ENCODE peak calls at places on chromosomes 4 and X, in four cellular contexts. One of them, this sample, is unnamed.

GRCh38 chrX:8783100-8784098 is 17.8 kb downstream of the FAM9A start:
- DNase-seq in AML-193: no peak
- DNase-seq in NCI-H2081 treated with DMSO at 0.1 percent for 48 hours: no peak
- DNase-seq in lung: peak; percentile 42
- DNase-seq in this sample: peak; percentile 38

GRCh38 chrX:71154196-71154595 is 9.6 kb downstream of the NLGN3 start:
- DNase-seq in lung: no peak
- DNase-seq in AML-193: no peak
- DNase-seq in NCI-H2081 treated with DMSO at 0.1 percent for 48 hours: no peak
- DNase-seq in this sample: no peak

GRCh38 chr4:86927843-86928395 is 6.9 kb upstream of the AFF1 start:
- DNase-seq in NCI-H2081 treated with DMSO at 0.1 percent for 48 hours: no peak
- DNase-seq in AML-193: peak; percentile 65
- DNase-seq in lung: no peak
- DNase-seq in this sample: peak; percentile 62

GRCh38 chr4:8218371-8219050 is 19.4 kb downstream of the SH3TC1 start:
- DNase-seq in NCI-H2081 treated with DMSO at 0.1 percent for 48 hours: peak; percentile 11
- DNase-seq in AML-193: no peak
- DNase-seq in lung: no peak
- DNase-seq in this sample: peak; percentile 85

GRCh38 chr4:175947117-175947722 is 118.4 kb upstream of the WDR17 start:
- DNase-seq in lung: no peak
- DNase-seq in AML-193: peak; percentile 45
- DNase-seq in NCI-H2081 treated with DMSO at 0.1 percent for 48 hours: no peak
- DNase-seq in this sample: peak; percentile 13

GRCh38 chrX:133576876-133577275 is 161.6 kb upstream of the GPC4 start:
- DNase-seq in lung: no peak
- DNase-seq in NCI-H2081 treated with DMSO at 0.1 percent for 48 hours: no peak
- DNase-seq in AML-193: no peak
- DNase-seq in this sample: no peak

GRCh38 chr4:189021831-189022230 is 882.6 kb downstream of the TRIML1 start:
- DNase-seq in NCI-H2081 treated with DMSO at 0.1 percent for 48 hours: no peak
- DNase-seq in lung: no peak
- DNase-seq in AML-193: no peak
- DNase-seq in this sample: no peak

GRCh38 chrX:154486052-154486395 is 391 bp downstream of the UBL4A start:
- DNase-seq in lung: no peak
- DNase-seq in NCI-H2081 treated with DMSO at 0.1 percent for 48 hours: no peak
- DNase-seq in AML-193: no peak
- DNase-seq in this sample: peak; percentile 51

GRCh38 chr4:6134612-6135220 is 65.6 kb downstream of the JAKMIP1 start:
- DNase-seq in NCI-H2081 treated with DMSO at 0.1 percent for 48 hours: no peak
- DNase-seq in lung: no peak
- DNase-seq in AML-193: no peak
- DNase-seq in this sample: peak; percentile 24

GRCh38 chr4:55859711-55860110 is 6.3 kb downstream of the EXOC1 start:
- DNase-seq in NCI-H2081 treated with DMSO at 0.1 percent for 48 hours: no peak
- DNase-seq in lung: no peak
- DNase-seq in AML-193: no peak
- DNase-seq in this sample: no peak

GRCh38 chr4:46051392-46051791 is 72.5 kb downstream of the GABRG1 start:
- DNase-seq in NCI-H2081 treated with DMSO at 0.1 percent for 48 hours: no peak
- DNase-seq in AML-193: no peak
- DNase-seq in lung: no peak
- DNase-seq in this sample: no peak

GRCh38 chr4:52824603-52825310 is 37.4 kb upstream of the RASL11B start:
- DNase-seq in AML-193: no peak
- DNase-seq in lung: no peak
- DNase-seq in NCI-H2081 treated with DMSO at 0.1 percent for 48 hours: no peak
- DNase-seq in this sample: no peak

GRCh38 chr4:42570221-42570620 is 86.7 kb downstream of the ATP8A1 start:
- DNase-seq in NCI-H2081 treated with DMSO at 0.1 percent for 48 hours: no peak
- DNase-seq in AML-193: no peak
- DNase-seq in lung: peak; percentile 71
- DNase-seq in this sample: no peak

GRCh38 chr4:6331018-6331417 is 61.4 kb downstream of the WFS1 start:
- DNase-seq in NCI-H2081 treated with DMSO at 0.1 percent for 48 hours: no peak
- DNase-seq in AML-193: no peak
- DNase-seq in lung: no peak
- DNase-seq in this sample: peak; percentile 75

GRCh38 chrX:143500751-143501150 is 16.5 kb downstream of the SPANXN3 start:
- DNase-seq in AML-193: no peak
- DNase-seq in lung: no peak
- DNase-seq in NCI-H2081 treated with DMSO at 0.1 percent for 48 hours: no peak
- DNase-seq in this sample: no peak

GRCh38 chrX:14015941-14016340 is 13.8 kb downstream of the GEMIN8 start:
- DNase-seq in AML-193: no peak
- DNase-seq in NCI-H2081 treated with DMSO at 0.1 percent for 48 hours: no peak
- DNase-seq in lung: no peak
- DNase-seq in this sample: no peak

GRCh38 chr4:152176627-152177214 is 359.2 kb downstream of the FBXW7 start:
- DNase-seq in lung: no peak
- DNase-seq in NCI-H2081 treated with DMSO at 0.1 percent for 48 hours: no peak
- DNase-seq in AML-193: no peak
- DNase-seq in this sample: no peak

GRCh38 chr4:25563071-25563564 is 92.5 kb upstream of the SLC34A2 start:
- DNase-seq in AML-193: no peak
- DNase-seq in lung: peak; percentile 74
- DNase-seq in NCI-H2081 treated with DMSO at 0.1 percent for 48 hours: peak; percentile 15
- DNase-seq in this sample: no peak

GRCh38 chr4:182789588-182789987 is 127.6 kb downstream of the DCTD start:
- DNase-seq in NCI-H2081 treated with DMSO at 0.1 percent for 48 hours: peak; percentile 23
- DNase-seq in lung: no peak
- DNase-seq in AML-193: no peak
- DNase-seq in this sample: no peak

GRCh38 chrX:121365572-121366161 is 318.3 kb downstream of the GLUD2 start:
- DNase-seq in lung: no peak
- DNase-seq in AML-193: no peak
- DNase-seq in NCI-H2081 treated with DMSO at 0.1 percent for 48 hours: no peak
- DNase-seq in this sample: no peak

GRCh38 chrX:144681501-144681900 is 565.8 kb upstream of the SPANXN1 start:
- DNase-seq in lung: no peak
- DNase-seq in NCI-H2081 treated with DMSO at 0.1 percent for 48 hours: no peak
- DNase-seq in AML-193: no peak
- DNase-seq in this sample: peak; percentile 13

GRCh38 chrX:9997524-9997923 is 30.4 kb downstream of the CLDN34 start:
- DNase-seq in lung: no peak
- DNase-seq in AML-193: no peak
- DNase-seq in NCI-H2081 treated with DMSO at 0.1 percent for 48 hours: no peak
- DNase-seq in this sample: no peak

GRCh38 chr4:40333921-40334352 is 1.2 kb upstream of the CHRNA9 start:
- DNase-seq in NCI-H2081 treated with DMSO at 0.1 percent for 48 hours: no peak
- DNase-seq in lung: no peak
- DNase-seq in AML-193: no peak
- DNase-seq in this sample: no peak

GRCh38 chr4:24582235-24582863 is 2.0 kb downstream of the DHX15 start:
- DNase-seq in AML-193: no peak
- DNase-seq in NCI-H2081 treated with DMSO at 0.1 percent for 48 hours: no peak
- DNase-seq in lung: no peak
- DNase-seq in this sample: peak; percentile 47

GRCh38 chr4:157304769-157305168 is 84.2 kb downstream of the GRIA2 start:
- DNase-seq in AML-193: no peak
- DNase-seq in NCI-H2081 treated with DMSO at 0.1 percent for 48 hours: no peak
- DNase-seq in lung: no peak
- DNase-seq in this sample: no peak

GRCh38 chr4:104489731-104490095 is 5.0 kb downstream of the CXXC4 start:
- DNase-seq in AML-193: no peak
- DNase-seq in lung: no peak
- DNase-seq in NCI-H2081 treated with DMSO at 0.1 percent for 48 hours: no peak
- DNase-seq in this sample: no peak

GRCh38 chrX:134933248-134933647 is 57.5 kb upstream of the SMIM10 start:
- DNase-seq in AML-193: no peak
- DNase-seq in NCI-H2081 treated with DMSO at 0.1 percent for 48 hours: no peak
- DNase-seq in lung: no peak
- DNase-seq in this sample: no peak

GRCh38 chrX:44343412-44343942 is at the start of gene EFHC2:
- DNase-seq in lung: peak; percentile 33
- DNase-seq in NCI-H2081 treated with DMSO at 0.1 percent for 48 hours: no peak
- DNase-seq in AML-193: no peak
- DNase-seq in this sample: peak; percentile 58

GRCh38 chr4:2800691-2801596 is 8.1 kb downstream of the SH3BP2 start:
- DNase-seq in lung: peak; percentile 80
- DNase-seq in AML-193: peak; percentile 83
- DNase-seq in NCI-H2081 treated with DMSO at 0.1 percent for 48 hours: no peak
- DNase-seq in this sample: peak; percentile 96

GRCh38 chrX:38375888-38376287 is 23.5 kb downstream of the OTC start:
- DNase-seq in lung: no peak
- DNase-seq in NCI-H2081 treated with DMSO at 0.1 percent for 48 hours: no peak
- DNase-seq in AML-193: no peak
- DNase-seq in this sample: peak; percentile 38

GRCh38 chrX:37754518-37754917 is 25.3 kb upstream of the CYBB start:
- DNase-seq in NCI-H2081 treated with DMSO at 0.1 percent for 48 hours: no peak
- DNase-seq in AML-193: no peak
- DNase-seq in lung: no peak
- DNase-seq in this sample: peak; percentile 35

GRCh38 chrX:51006068-51006467 is 95.5 kb downstream of the BMP15 start:
- DNase-seq in AML-193: no peak
- DNase-seq in lung: no peak
- DNase-seq in NCI-H2081 treated with DMSO at 0.1 percent for 48 hours: no peak
- DNase-seq in this sample: no peak

GRCh38 chr4:10020871-10021676 is at the start of gene SLC2A9:
- DNase-seq in AML-193: peak; percentile 34
- DNase-seq in NCI-H2081 treated with DMSO at 0.1 percent for 48 hours: no peak
- DNase-seq in lung: no peak
- DNase-seq in this sample: peak; percentile 67